ENCODE peak calls at places on chromosomes 1 and 21, in six cellular contexts. N, L, R, X, A and W are unnamed samples.

GRCh38 chr1:8816831-8817412 is 518 bp downstream of the RERE start:
- DNase-seq in N (peak; percentile 24), L (no peak), R (no peak), X (no peak), A (no peak), W (peak; percentile 34)

GRCh38 chr1:147612366-147612765 is 58.0 kb downstream of the ACP6 start:
- DNase-seq in N (no peak), L (no peak), R (no peak), X (peak; percentile 97), A (no peak), W (no peak)

GRCh38 chr1:117467336-117467735 is 100.1 kb downstream of the MAN1A2 start:
- DNase-seq in N (no peak), L (no peak), R (no peak), X (no peak), A (no peak), W (peak; percentile 7)

GRCh38 chr1:15424981-15425380 is 13.3 kb upstream of the CTRC start:
- DNase-seq in N (no peak), L (no peak), R (no peak), X (no peak), A (no peak), W (no peak)

GRCh38 chr1:24048205-24048869 is 63.6 kb downstream of the MYOM3 start:
- DNase-seq in N (no peak), L (peak; percentile 16), R (no peak), X (no peak), A (no peak), W (no peak)

GRCh38 chr1:116667577-116668105 is at the start of gene IGSF3:
- DNase-seq in N (peak; percentile 76), L (no peak), R (peak; percentile 77), X (peak; percentile 54), A (no peak), W (no peak)

GRCh38 chr1:110877364-110877763 is 4.4 kb downstream of the CD53 start:
- DNase-seq in N (no peak), L (no peak), R (no peak), X (no peak), A (no peak), W (no peak)

GRCh38 chr1:150558761-150559626 is 9.8 kb downstream of the ADAMTSL4 start:
- DNase-seq in N (peak; percentile 71), L (peak; percentile 67), R (no peak), X (no peak), A (no peak), W (no peak)

GRCh38 chr1:45512641-45513054 is 9.0 kb downstream of the PRDX1 start:
- DNase-seq in N (peak; percentile 43), L (peak; percentile 79), R (peak; percentile 70), X (peak; percentile 40), A (peak; percentile 61), W (peak; percentile 60)

GRCh38 chr1:11198851-11199628 is 9.9 kb downstream of the ANGPTL7 start:
- DNase-seq in N (no peak), L (no peak), R (no peak), X (no peak), A (no peak), W (no peak)

GRCh38 chr1:51520700-51521248 is 1.7 kb upstream of the EPS15 start:
- DNase-seq in N (no peak), L (no peak), R (no peak), X (no peak), A (no peak), W (no peak)

GRCh38 chr1:61441723-61442262 is 283.1 kb downstream of the TM2D1 start:
- DNase-seq in N (peak; percentile 51), L (peak; percentile 97), R (no peak), X (no peak), A (no peak), W (no peak)

GRCh38 chr21:37862536-37862935 is 53.7 kb downstream of the KCNJ6 start:
- DNase-seq in N (no peak), L (no peak), R (no peak), X (peak; percentile 61), A (no peak), W (peak; percentile 37)

GRCh38 chr1:24721533-24721932 is 23.7 kb upstream of the CLIC4 start:
- DNase-seq in N (no peak), L (no peak), R (no peak), X (no peak), A (no peak), W (no peak)

GRCh38 chr1:3469849-3470649 is 15.6 kb downstream of the ARHGEF16 start:
- DNase-seq in N (peak; percentile 12), L (no peak), R (no peak), X (no peak), A (no peak), W (no peak)

GRCh38 chr1:200183637-200184036 is 156.1 kb downstream of the NR5A2 start:
- DNase-seq in N (no peak), L (no peak), R (no peak), X (no peak), A (no peak), W (no peak)

GRCh38 chr1:1422465-1423244 is 1.6 kb upstream of the ANKRD65 start:
- DNase-seq in N (no peak), L (no peak), R (no peak), X (no peak), A (no peak), W (no peak)

GRCh38 chr21:15063821-15064575 is 802 bp downstream of the NRIP1 start:
- DNase-seq in N (peak; percentile 61), L (no peak), R (peak; percentile 58), X (no peak), A (no peak), W (peak; percentile 54)

GRCh38 chr1:192530254-192530653 is 45.3 kb upstream of the RGS1 start:
- DNase-seq in N (no peak), L (peak; percentile 59), R (no peak), X (no peak), A (no peak), W (peak; percentile 43)

GRCh38 chr1:59354754-59355337 is 58.0 kb downstream of the FGGY start:
- DNase-seq in N (peak; percentile 37), L (peak; percentile 82), R (no peak), X (no peak), A (no peak), W (no peak)

GRCh38 chr1:150683914-150684313 is 13.0 kb downstream of the GOLPH3L start:
- DNase-seq in N (no peak), L (no peak), R (no peak), X (no peak), A (no peak), W (no peak)

GRCh38 chr1:31575373-31576140 is 758 bp upstream of the TINAGL1 start:
- DNase-seq in N (no peak), L (no peak), R (peak; percentile 83), X (no peak), A (peak; percentile 86), W (no peak)

GRCh38 chr1:108962681-108963051 is 618 bp downstream of the CLCC1 start:
- DNase-seq in N (peak; percentile 26), L (no peak), R (peak; percentile 31), X (peak; percentile 25), A (no peak), W (no peak)

GRCh38 chr1:65773391-65773790 is 19.3 kb upstream of the PDE4B start:
- DNase-seq in N (no peak), L (no peak), R (no peak), X (no peak), A (no peak), W (peak; percentile 9)

GRCh38 chr1:178434360-178434759 is 62.4 kb downstream of the CLEC20A start:
- DNase-seq in N (no peak), L (no peak), R (no peak), X (no peak), A (no peak), W (no peak)